ENCODE peak calls at places on chromosomes 1 and 21, in eight cellular contexts. A, D, X, Y, M, N, W and K are unnamed samples.

GRCh38 chr1:109912214-109912861 is 1.7 kb downstream of the CSF1 start:
- DNase-seq in A (no peak), D (no peak), X (peak; percentile 73), Y (no peak), M (no peak), N (no peak), W (no peak), K (no peak)

GRCh38 chr1:151238467-151238739 is 16.1 kb upstream of the PSMD4 start:
- DNase-seq in A (no peak), D (no peak), X (peak; percentile 88), Y (peak; percentile 22), M (no peak), N (no peak), W (no peak), K (peak; percentile 84)

GRCh38 chr1:78255378-78255777 is 209.6 kb downstream of the GIPC2 start:
- DNase-seq in A (no peak), D (no peak), X (no peak), Y (no peak), M (no peak), N (no peak), W (no peak), K (peak; percentile 54)

GRCh38 chr21:27339902-27340301 is 373.0 kb upstream of the ADAMTS5 start:
- DNase-seq in A (no peak), D (no peak), X (no peak), Y (no peak), M (no peak), N (no peak), W (no peak), K (peak; percentile 83)

GRCh38 chr1:31658721-31659120 is 14.0 kb upstream of the PEF1 start:
- DNase-seq in A (no peak), D (no peak), X (no peak), Y (no peak), M (no peak), N (no peak), W (no peak), K (no peak)

GRCh38 chr1:31065310-31066217 is at the start of gene PUM1:
- DNase-seq in A (peak; percentile 100), D (peak; percentile 99), X (peak; percentile 97), Y (peak; percentile 96), M (peak; percentile 99), N (peak; percentile 100), W (peak; percentile 98), K (peak; percentile 97)

GRCh38 chr1:17405898-17406759 is 33.3 kb downstream of the RCC2 start:
- DNase-seq in A (peak; percentile 89), D (peak; percentile 48), X (peak; percentile 87), Y (no peak), M (peak; percentile 77), N (peak; percentile 71), W (peak; percentile 25), K (peak; percentile 48)

GRCh38 chr1:19599810-19600209 is 44.3 kb upstream of the NBL1 start:
- DNase-seq in A (no peak), D (no peak), X (no peak), Y (no peak), M (no peak), N (no peak), W (no peak), K (no peak)

GRCh38 chr1:76782777-76783176 is 84.5 kb upstream of the ST6GALNAC5 start:
- DNase-seq in A (no peak), D (no peak), X (peak; percentile 17), Y (no peak), M (no peak), N (no peak), W (no peak), K (peak; percentile 88)

GRCh38 chr1:167695150-167695549 is 26.6 kb upstream of the MPZL1 start:
- DNase-seq in A (no peak), D (no peak), X (no peak), Y (no peak), M (no peak), N (no peak), W (no peak), K (no peak)

GRCh38 chr1:164611754-164612642 is 53.0 kb downstream of the PBX1 start:
- DNase-seq in A (no peak), D (peak; percentile 75), X (peak; percentile 30), Y (no peak), M (peak; percentile 84), N (no peak), W (no peak), K (peak; percentile 48)

GRCh38 chr1:57494679-57495078 is 70.8 kb upstream of the DAB1 start:
- DNase-seq in A (no peak), D (no peak), X (no peak), Y (no peak), M (no peak), N (no peak), W (no peak), K (no peak)

GRCh38 chr1:203776636-203777035 is 11.7 kb downstream of the LAX1 start:
- DNase-seq in A (no peak), D (no peak), X (no peak), Y (no peak), M (no peak), N (no peak), W (no peak), K (no peak)

GRCh38 chr1:50369830-50370229 is 53.4 kb downstream of the DMRTA2 start:
- DNase-seq in A (peak; percentile 33), D (no peak), X (no peak), Y (no peak), M (no peak), N (no peak), W (no peak), K (no peak)

GRCh38 chr1:234868296-234869147 is 258.5 kb upstream of the IRF2BP2 start:
- DNase-seq in A (no peak), D (no peak), X (no peak), Y (no peak), M (no peak), N (no peak), W (no peak), K (no peak)

GRCh38 chr21:43204638-43205037 is 35.8 kb downstream of the CRYAA start:
- DNase-seq in A (no peak), D (no peak), X (no peak), Y (no peak), M (no peak), N (no peak), W (no peak), K (no peak)

GRCh38 chr1:150493175-150493574 is 6.0 kb downstream of the TARS2 start:
- DNase-seq in A (peak; percentile 3), D (no peak), X (no peak), Y (no peak), M (no peak), N (no peak), W (no peak), K (no peak)

GRCh38 chr21:14901482-14901958 is 163.3 kb downstream of the NRIP1 start:
- DNase-seq in A (no peak), D (no peak), X (no peak), Y (no peak), M (no peak), N (no peak), W (peak; percentile 0), K (no peak)

GRCh38 chr1:169288011-169288414 is 79.6 kb downstream of the NME7 start:
- DNase-seq in A (no peak), D (no peak), X (peak; percentile 48), Y (no peak), M (no peak), N (no peak), W (no peak), K (no peak)

GRCh38 chr21:41976611-41977010 is 22.8 kb upstream of the C2CD2 start:
- DNase-seq in A (no peak), D (no peak), X (no peak), Y (no peak), M (no peak), N (no peak), W (no peak), K (no peak)

GRCh38 chr1:20233394-20233793 is 47.1 kb upstream of the PLA2G2C start:
- DNase-seq in A (no peak), D (no peak), X (peak; percentile 51), Y (no peak), M (peak; percentile 19), N (no peak), W (no peak), K (no peak)

GRCh38 chr1:157497284-157497683 is 55.0 kb downstream of the FCRL5 start:
- DNase-seq in A (no peak), D (no peak), X (no peak), Y (no peak), M (no peak), N (no peak), W (no peak), K (no peak)